ENCODE peak calls at places on chromosomes 16 and 17, in seven cellular contexts. A, S, Y, U, W, E and Z are unnamed samples. For H3K4me1, the result is how much of the 10 kb centered on the place peaks cover.

GRCh38 chr17:67245694-67246397 is 850 bp upstream of the HELZ start:
- DNase-seq in Y (peak), U (no peak), W (no peak), E (peak), A (peak), S (peak), Z (peak)

GRCh38 chr17:4480929-4481898 is 17.5 kb upstream of the SPNS2 start:
- DNase-seq in U (no peak), S (no peak), A (no peak), W (peak), E (no peak), Y (no peak), Z (no peak)

GRCh38 chr17:28467456-28468025 is 5.9 kb upstream of the SLC13A2 start:
- DNase-seq in Y (no peak), E (no peak), U (no peak), W (no peak), S (no peak), A (no peak), Z (peak)

GRCh38 chr16:88195911-88196465 is 186.8 kb upstream of the ZNF469 start:
- DNase-seq in E (no peak), W (no peak), A (no peak), S (no peak), Y (no peak), U (no peak), Z (no peak)

GRCh38 chr16:16032271-16032979 is 83.0 kb downstream of the ABCC1 start:
- DNase-seq in Y (no peak), A (no peak), E (no peak), S (no peak), U (no peak), W (no peak), Z (no peak)

GRCh38 chr17:83129676-83130075 is 50.3 kb downstream of the METRNL start:
- DNase-seq in S (no peak), Y (no peak), A (no peak), E (no peak), U (no peak), W (peak), Z (no peak)

GRCh38 chr17:7043544-7044268 is at the start of gene SLC16A11:
- DNase-seq in U (no peak), E (no peak), Y (peak), W (no peak), S (no peak), A (no peak), Z (no peak)

GRCh38 chr17:1764274-1764673 is 2.4 kb downstream of the SERPINF1 start:
- DNase-seq in W (peak), U (no peak), S (no peak), Y (peak), A (no peak), E (no peak), Z (peak)

GRCh38 chr16:79272141-79272577 is 328.4 kb downstream of the MAF start:
- DNase-seq in W (no peak), S (no peak), Y (no peak), A (no peak), U (no peak), E (no peak), Z (no peak)

GRCh38 chr17:17391575-17392370 is 85.0 kb upstream of the MED9 start:
- DNase-seq in W (no peak), U (peak), S (no peak), E (no peak), Y (peak), A (peak), Z (no peak)

GRCh38 chr16:13223666-13224065 is 322.3 kb downstream of the SHISA9 start:
- DNase-seq in Y (no peak), W (no peak), A (no peak), S (no peak), U (no peak), E (no peak), Z (no peak)

GRCh38 chr17:2138318-2138717 is 83.4 kb downstream of the HIC1 start:
- DNase-seq in E (no peak), S (no peak), U (peak), Y (peak), A (no peak), W (no peak), Z (no peak)

GRCh38 chr16:72832640-72833039 is 215.3 kb downstream of the ZFHX3 start:
- DNase-seq in U (no peak), W (peak), A (peak), Y (peak), S (peak), E (peak), Z (peak)

GRCh38 chr17:36728030-36728991 is 126.9 kb downstream of the MRM1 start:
- DNase-seq in W (no peak), A (no peak), S (no peak), Y (peak), E (no peak), U (no peak), Z (no peak)

GRCh38 chr16:22193134-22193411 is 13.0 kb upstream of the EEF2K start:
- DNase-seq in U (no peak), Y (no peak), A (no peak), S (no peak), E (no peak), W (no peak), Z (no peak)

GRCh38 chr17:80064696-80065095 is 28.3 kb downstream of the CCDC40 start:
- DNase-seq in Y (no peak), U (no peak), A (peak), S (no peak), W (no peak), E (no peak), Z (no peak)

GRCh38 chr16:8929086-8929748 is 34.5 kb downstream of the USP7 start:
- DNase-seq in S (no peak), W (no peak), A (no peak), U (peak), E (no peak), Y (peak), Z (no peak)

GRCh38 chr17:78316867-78317816 is 42.7 kb downstream of the SOCS3 start:
- DNase-seq in U (peak), W (no peak), S (peak), E (no peak), A (peak), Y (no peak), Z (no peak)

GRCh38 chr16:70427786-70428177 is 11.1 kb downstream of the ST3GAL2 start:
- DNase-seq in E (no peak), W (no peak), Y (no peak), U (no peak), S (no peak), A (no peak), Z (no peak)

GRCh38 chr16:23969468-23970297 is 133.9 kb downstream of the PRKCB start:
- DNase-seq in S (no peak), E (no peak), W (no peak), A (no peak), U (no peak), Y (no peak), Z (no peak)

GRCh38 chr16:56684256-56684925 is 2.1 kb downstream of the MT1X start:
- DNase-seq in Y (no peak), A (no peak), E (no peak), S (no peak), U (no peak), W (no peak), Z (no peak)

GRCh38 chr16:63921737-63922136 is 1200.1 kb downstream of the CDH11 start:
- DNase-seq in A (no peak), W (no peak), S (no peak), Y (no peak), E (no peak), U (no peak), Z (peak)

GRCh38 chr17:17351356-17351891 is 48.3 kb downstream of the NT5M start:
- DNase-seq in Y (no peak), W (no peak), A (no peak), S (no peak), U (no peak), E (no peak), Z (no peak)

GRCh38 chr16:62225675-62226074 is 189.4 kb upstream of the CDH8 start:
- DNase-seq in A (peak), Y (peak), E (peak), S (peak), U (peak), W (peak), Z (peak)

GRCh38 chr16:21611546-21612384 is 12.4 kb downstream of the METTL9 start:
- DNase-seq in S (no peak), E (no peak), A (no peak), W (no peak), Y (no peak), U (no peak), Z (peak)

GRCh38 chr17:64765191-64765889 is 103.2 kb upstream of the SMURF2 start:
- DNase-seq in W (no peak), A (peak), E (no peak), Y (no peak), U (no peak), S (no peak), Z (peak)

GRCh38 chr17:79338589-79338988 is 264.0 kb downstream of the ENGASE start:
- DNase-seq in U (no peak), E (no peak), S (no peak), Y (no peak), W (no peak), A (peak), Z (peak)

GRCh38 chr16:85615014-85615851 is 2.1 kb downstream of the GSE1 start:
- DNase-seq in W (peak), Y (no peak), A (peak), U (no peak), E (peak), S (peak), Z (peak)

GRCh38 chr16:85617948-85618347 is 4.8 kb downstream of the GSE1 start:
- DNase-seq in W (no peak), Y (no peak), S (no peak), U (no peak), A (no peak), E (no peak), Z (no peak)

GRCh38 chr16:85614338-85615013 is 1.4 kb downstream of the GSE1 start:
- DNase-seq in Y (no peak), U (no peak), A (no peak), S (no peak), E (peak), W (no peak), Z (no peak)

GRCh38 chr16:85616608-85617311 is 3.6 kb downstream of the GSE1 start:
- DNase-seq in S (no peak), E (no peak), A (no peak), W (peak), U (peak), Y (no peak), Z (no peak)

DNA sequence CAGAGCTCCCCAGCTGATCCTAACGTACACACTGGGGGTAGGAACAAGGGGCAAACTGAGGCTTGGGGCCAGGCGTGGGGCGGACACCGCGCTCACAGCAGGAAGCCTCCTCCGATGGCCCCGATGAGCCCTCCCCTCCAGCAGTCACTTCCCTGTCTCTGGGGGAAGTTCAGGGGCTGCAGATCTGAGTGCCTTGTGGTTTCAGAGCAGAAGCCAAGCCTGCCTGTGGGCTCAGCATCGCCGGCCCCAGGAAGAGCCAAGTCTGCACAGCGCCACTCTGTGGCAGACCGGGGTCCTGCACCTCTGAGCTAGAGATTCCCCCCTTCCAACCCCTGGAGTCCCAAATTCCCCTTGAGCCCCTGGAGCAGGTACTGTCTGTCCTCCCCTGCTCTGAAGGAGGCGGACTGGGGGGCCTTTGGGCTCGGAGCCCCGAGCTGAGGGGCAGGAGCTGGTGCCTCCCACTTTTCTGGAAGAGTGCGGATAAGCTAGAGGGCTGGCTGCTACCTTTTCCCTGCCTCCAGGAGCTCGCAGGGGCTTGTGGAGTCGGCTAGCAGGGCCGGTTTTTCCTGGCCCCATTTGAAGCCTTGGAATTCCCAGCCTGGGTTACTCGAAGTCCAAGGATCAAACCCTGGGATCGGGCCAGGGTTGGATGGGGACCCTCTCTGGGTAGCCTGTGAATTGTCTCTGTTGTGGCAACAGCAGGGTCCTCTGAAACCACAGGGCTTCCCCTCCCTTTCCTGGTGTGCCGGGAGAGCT is 2.9 kb downstream of the GSE1 start:
- DNase-seq in U (peak), E (peak), S (peak), W (peak), A (peak), Y (peak), Z (no peak)
- H3K4me1 ChIP-seq in U (under half), E (under half), S (under half), W (half or more), A (under half), Y (under half), Z (under half)

DNA sequence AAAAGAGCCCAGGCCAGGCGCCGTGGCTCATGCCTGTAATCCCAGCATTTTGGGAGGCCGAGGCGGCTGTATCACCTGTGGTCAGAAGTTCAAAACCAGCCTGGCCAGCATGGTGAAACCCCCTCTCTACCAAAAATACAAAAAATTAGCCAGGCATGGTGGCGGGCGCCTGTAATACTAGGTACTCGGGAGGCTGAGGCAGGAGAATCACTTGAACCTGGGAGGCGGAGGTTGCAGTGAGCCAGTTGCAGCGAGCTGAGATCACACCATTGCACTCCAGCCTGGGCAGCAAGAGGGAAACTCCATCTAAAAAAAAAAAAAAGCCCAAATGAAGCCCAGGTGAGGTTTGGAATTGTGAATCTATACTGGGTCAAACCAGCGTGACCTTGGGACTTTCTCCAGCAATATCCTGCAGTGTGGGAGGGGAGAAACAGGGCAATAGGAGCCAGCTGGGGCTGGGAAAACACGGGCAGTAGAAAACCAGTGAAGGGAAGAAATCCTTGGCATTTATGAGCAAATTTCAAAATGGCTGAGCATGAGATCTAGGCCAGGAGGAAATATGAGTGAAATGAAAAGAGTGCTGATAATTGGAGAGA is 8.2 kb upstream of the DHX8 start:
- DNase-seq in Y (no peak), W (no peak), S (no peak), U (no peak), E (no peak), A (no peak), Z (no peak)
- H3K4me1 ChIP-seq in Y (under half), W (under half), S (half or more), U (under half), E (under half), A (under half), Z (under half)

GRCh38 chr16:31181102-31181830 is 1.3 kb downstream of the FUS start:
- DNase-seq in W (peak), E (peak), A (no peak), S (no peak), Y (peak), U (no peak), Z (peak)
- H3K4me1 ChIP-seq in W (half or more), E (under half), A (under half), S (half or more), Y (under half), U (under half), Z (under half)

GRCh38 chr17:76715462-76715830 is 4.7 kb upstream of the MXRA7 start:
- DNase-seq in S (no peak), Y (no peak), U (no peak), A (no peak), W (peak), E (no peak), Z (no peak)

GRCh38 chr17:76714822-76715461 is 4.2 kb upstream of the MXRA7 start:
- DNase-seq in A (peak), S (no peak), W (peak), U (no peak), E (no peak), Y (peak), Z (no peak)

GRCh38 chr17:76714336-76714735 is 3.6 kb upstream of the MXRA7 start:
- DNase-seq in E (no peak), A (no peak), W (peak), S (no peak), U (no peak), Y (no peak), Z (no peak)

GRCh38 chr17:76716834-76717205 is 6.1 kb upstream of the MXRA7 start:
- DNase-seq in Y (no peak), W (peak), A (no peak), E (no peak), S (no peak), U (no peak), Z (no peak)

DNA sequence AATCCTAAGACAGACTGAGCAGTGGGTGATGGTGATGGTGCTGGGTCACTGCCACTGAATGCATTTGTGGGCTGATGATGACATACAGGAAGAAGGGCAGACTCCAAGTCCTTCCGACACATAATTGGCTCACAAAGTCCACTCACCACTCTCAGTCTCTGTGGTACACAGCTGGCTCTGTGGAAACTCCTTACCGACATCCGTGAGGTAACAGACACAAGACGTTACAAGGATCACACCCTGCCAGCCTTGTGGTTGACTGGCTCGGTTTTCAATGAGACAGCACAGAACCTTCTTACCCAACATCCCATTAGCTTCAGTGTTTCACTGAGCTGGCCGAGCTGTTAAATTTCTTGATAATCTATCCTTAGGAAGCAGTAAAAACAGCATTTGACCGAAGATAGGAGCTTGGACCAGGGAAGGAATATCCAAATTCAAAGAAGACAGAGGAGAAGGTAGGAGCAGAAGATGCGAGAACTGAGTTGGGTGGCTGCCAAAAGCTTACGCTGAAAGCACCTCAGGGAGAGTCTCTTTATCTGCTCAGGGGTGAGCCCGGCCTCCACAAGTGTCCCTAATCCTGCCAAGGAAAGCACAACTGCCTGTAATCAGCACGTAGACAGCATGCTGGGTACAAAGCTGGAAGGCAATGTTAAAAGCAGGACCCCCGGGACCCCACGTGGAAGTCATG is 5.5 kb upstream of the MXRA7 start:
- DNase-seq in W (peak), E (no peak), Y (no peak), S (no peak), U (no peak), A (no peak), Z (peak)
- H3K4me1 ChIP-seq in W (half or more), E (under half), Y (under half), S (under half), U (under half), A (under half), Z (under half)

GRCh38 chr16:2971134-2971984 is 2.2 kb downstream of the PAQR4 start:
- DNase-seq in E (no peak), Y (no peak), S (no peak), A (no peak), U (no peak), W (no peak), Z (no peak)
- H3K4me1 ChIP-seq in E (under half), Y (under half), S (under half), A (under half), U (under half), W (under half), Z (under half)

DNA sequence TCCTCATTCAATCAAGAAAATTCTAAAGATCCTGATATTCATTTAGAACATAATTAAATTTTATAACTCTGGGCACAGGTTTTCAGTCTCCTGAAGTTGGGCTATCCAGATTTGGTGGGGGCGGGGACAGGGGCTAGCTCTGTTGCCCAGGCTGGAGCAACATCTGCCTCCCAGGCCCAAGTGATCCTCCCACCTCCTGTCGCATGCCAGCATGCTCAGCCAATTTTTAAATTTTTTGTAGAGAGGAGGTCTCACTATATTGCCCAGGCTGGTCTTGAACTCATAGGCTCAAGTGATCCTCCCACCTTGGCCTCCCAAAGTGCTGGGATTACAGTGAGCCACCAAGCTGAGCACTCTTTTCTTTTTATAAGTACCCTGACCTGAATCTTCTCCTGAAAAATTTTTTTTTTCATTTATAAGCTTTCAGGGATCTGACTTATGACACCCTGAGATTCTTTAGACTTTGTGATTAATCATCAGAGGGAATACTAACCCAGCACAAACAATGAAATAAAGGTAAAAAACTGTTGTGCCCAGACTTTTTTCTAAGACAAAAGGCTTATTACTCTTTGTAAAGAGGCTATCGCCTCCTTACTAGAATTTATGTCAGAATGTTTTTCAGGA is 62.6 kb downstream of the TUBD1 start:
- DNase-seq in W (peak), Y (no peak), A (peak), U (no peak), E (no peak), S (no peak), Z (peak)
- H3K4me1 ChIP-seq in W (half or more), Y (under half), A (half or more), U (half or more), E (under half), S (half or more), Z (under half)

GRCh38 chr16:27235938-27236245 is 32.6 kb downstream of the KDM8 start:
- DNase-seq in W (no peak), E (no peak), U (no peak), S (no peak), Y (no peak), A (no peak), Z (no peak)

GRCh38 chr16:27238016-27238587 is 30.5 kb downstream of the NSMCE1 start:
- DNase-seq in E (no peak), S (no peak), U (no peak), Y (no peak), A (no peak), W (peak), Z (no peak)

GRCh38 chr16:27237229-27238015 is 31.1 kb downstream of the NSMCE1 start:
- DNase-seq in S (no peak), W (no peak), Y (no peak), A (no peak), E (no peak), U (peak), Z (no peak)

GRCh38 chr16:27235055-27235937 is 32.0 kb downstream of the KDM8 start:
- DNase-seq in U (peak), W (peak), E (no peak), Y (peak), S (peak), A (peak), Z (peak)

GRCh38 chr16:27236635-27237228 is 31.8 kb downstream of the NSMCE1 start:
- DNase-seq in A (no peak), U (no peak), W (no peak), E (no peak), Y (no peak), S (no peak), Z (no peak)
- H3K4me1 ChIP-seq in A (under half), U (half or more), W (half or more), E (under half), Y (under half), S (under half), Z (under half)